ENCODE peak calls at places on chromosomes 11 and 22, in ten cellular contexts. One of them, this sample, is unnamed.

GRCh38 chr11:18322818-18323570 is 627 bp downstream of the GTF2H1 start:
- DNase-seq in H9: no peak
- DNase-seq in GM20000: no peak
- DNase-seq in prostate gland: no peak
- DNase-seq in fibroblast of lung: peak
- DNase-seq in epithelial cell of esophagus: peak
- DNase-seq in neural crest cell: no peak
- DNase-seq in A673: no peak
- DNase-seq in GM12865: peak
- DNase-seq in neural progenitor cell: peak
- DNase-seq in this sample: no peak

GRCh38 chr22:37178350-37179125 is 9.5 kb downstream of the C1QTNF6 start:
- DNase-seq in H9: no peak
- DNase-seq in GM20000: no peak
- DNase-seq in prostate gland: no peak
- DNase-seq in fibroblast of lung: peak
- DNase-seq in epithelial cell of esophagus: peak
- DNase-seq in neural crest cell: no peak
- DNase-seq in A673: no peak
- DNase-seq in GM12865: no peak
- DNase-seq in neural progenitor cell: peak
- DNase-seq in this sample: no peak

GRCh38 chr11:72788250-72788649 is 5.6 kb downstream of the STARD10 start:
- DNase-seq in H9: no peak
- DNase-seq in GM20000: no peak
- DNase-seq in prostate gland: no peak
- DNase-seq in fibroblast of lung: no peak
- DNase-seq in epithelial cell of esophagus: peak
- DNase-seq in neural crest cell: no peak
- DNase-seq in A673: no peak
- DNase-seq in GM12865: no peak
- DNase-seq in neural progenitor cell: peak
- DNase-seq in this sample: no peak

GRCh38 chr11:69837791-69838190 is 18.6 kb upstream of the FGF3 start:
- DNase-seq in H9: no peak
- DNase-seq in GM20000: no peak
- DNase-seq in prostate gland: no peak
- DNase-seq in fibroblast of lung: no peak
- DNase-seq in epithelial cell of esophagus: no peak
- DNase-seq in neural crest cell: no peak
- DNase-seq in A673: no peak
- DNase-seq in GM12865: peak
- DNase-seq in neural progenitor cell: no peak
- DNase-seq in this sample: no peak

GRCh38 chr11:78080084-78080817 is 589 bp upstream of the NDUFC2 start:
- DNase-seq in H9: no peak
- DNase-seq in GM20000: no peak
- DNase-seq in prostate gland: no peak
- DNase-seq in fibroblast of lung: no peak
- DNase-seq in epithelial cell of esophagus: no peak
- DNase-seq in neural crest cell: no peak
- DNase-seq in A673: no peak
- DNase-seq in GM12865: no peak
- DNase-seq in neural progenitor cell: no peak
- DNase-seq in this sample: no peak

GRCh38 chr22:19035474-19036228 is 86.6 kb downstream of the DGCR2 start:
- DNase-seq in H9: peak
- DNase-seq in GM20000: no peak
- DNase-seq in prostate gland: no peak
- DNase-seq in fibroblast of lung: no peak
- DNase-seq in epithelial cell of esophagus: no peak
- DNase-seq in neural crest cell: no peak
- DNase-seq in A673: no peak
- DNase-seq in GM12865: peak
- DNase-seq in neural progenitor cell: peak
- DNase-seq in this sample: no peak

GRCh38 chr11:23897453-23898289 is 599.2 kb upstream of the LUZP2 start:
- DNase-seq in H9: no peak
- DNase-seq in GM20000: no peak
- DNase-seq in prostate gland: no peak
- DNase-seq in fibroblast of lung: peak
- DNase-seq in epithelial cell of esophagus: peak
- DNase-seq in neural crest cell: no peak
- DNase-seq in A673: no peak
- DNase-seq in GM12865: no peak
- DNase-seq in neural progenitor cell: no peak
- DNase-seq in this sample: peak

GRCh38 chr11:97729546-97730272 is 1291.0 kb upstream of the CNTN5 start:
- DNase-seq in H9: no peak
- DNase-seq in GM20000: no peak
- DNase-seq in prostate gland: no peak
- DNase-seq in fibroblast of lung: peak
- DNase-seq in epithelial cell of esophagus: no peak
- DNase-seq in neural crest cell: no peak
- DNase-seq in A673: no peak
- DNase-seq in GM12865: no peak
- DNase-seq in neural progenitor cell: no peak
- DNase-seq in this sample: no peak

GRCh38 chr11:118485273-118485672 is 42.0 kb upstream of the TTC36 start:
- DNase-seq in H9: no peak
- DNase-seq in GM20000: no peak
- DNase-seq in prostate gland: no peak
- DNase-seq in fibroblast of lung: no peak
- DNase-seq in epithelial cell of esophagus: no peak
- DNase-seq in neural crest cell: no peak
- DNase-seq in A673: no peak
- DNase-seq in GM12865: no peak
- DNase-seq in neural progenitor cell: no peak
- DNase-seq in this sample: no peak
- TF ChIP-seq CTCF in H9: no peak
- TF ChIP-seq CTCF in GM20000: no peak
- TF ChIP-seq CTCF in prostate gland: no peak
- TF ChIP-seq CTCF in fibroblast of lung: no peak
- TF ChIP-seq CTCF in epithelial cell of esophagus: no peak
- TF ChIP-seq CTCF in neural crest cell: peak
- TF ChIP-seq CTCF in A673: no peak
- TF ChIP-seq CTCF in GM12865: no peak
- TF ChIP-seq CTCF in neural progenitor cell: no peak
- TF ChIP-seq CTCF in this sample: peak

GRCh38 chr11:134905513-134905912 is 493.5 kb upstream of the B3GAT1 start:
- DNase-seq in H9: no peak
- DNase-seq in GM20000: no peak
- DNase-seq in prostate gland: no peak
- DNase-seq in fibroblast of lung: no peak
- DNase-seq in epithelial cell of esophagus: no peak
- DNase-seq in neural crest cell: no peak
- DNase-seq in A673: no peak
- DNase-seq in GM12865: no peak
- DNase-seq in neural progenitor cell: no peak
- DNase-seq in this sample: no peak

GRCh38 chr11:134908583-134908982 is 496.5 kb upstream of the B3GAT1 start:
- DNase-seq in H9: no peak
- DNase-seq in GM20000: no peak
- DNase-seq in prostate gland: no peak
- DNase-seq in fibroblast of lung: no peak
- DNase-seq in epithelial cell of esophagus: no peak
- DNase-seq in neural crest cell: no peak
- DNase-seq in A673: no peak
- DNase-seq in GM12865: no peak
- DNase-seq in neural progenitor cell: no peak
- DNase-seq in this sample: no peak

GRCh38 chr11:134905966-134906955 is 494.2 kb upstream of the B3GAT1 start:
- DNase-seq in H9: no peak
- DNase-seq in GM20000: no peak
- DNase-seq in prostate gland: no peak
- DNase-seq in fibroblast of lung: no peak
- DNase-seq in epithelial cell of esophagus: no peak
- DNase-seq in neural crest cell: no peak
- DNase-seq in A673: peak
- DNase-seq in GM12865: no peak
- DNase-seq in neural progenitor cell: no peak
- DNase-seq in this sample: no peak

GRCh38 chr11:134904103-134904502 is 492.1 kb upstream of the B3GAT1 start:
- DNase-seq in H9: no peak
- DNase-seq in GM20000: no peak
- DNase-seq in prostate gland: no peak
- DNase-seq in fibroblast of lung: no peak
- DNase-seq in epithelial cell of esophagus: no peak
- DNase-seq in neural crest cell: no peak
- DNase-seq in A673: no peak
- DNase-seq in GM12865: no peak
- DNase-seq in neural progenitor cell: no peak
- DNase-seq in this sample: no peak

DNA sequence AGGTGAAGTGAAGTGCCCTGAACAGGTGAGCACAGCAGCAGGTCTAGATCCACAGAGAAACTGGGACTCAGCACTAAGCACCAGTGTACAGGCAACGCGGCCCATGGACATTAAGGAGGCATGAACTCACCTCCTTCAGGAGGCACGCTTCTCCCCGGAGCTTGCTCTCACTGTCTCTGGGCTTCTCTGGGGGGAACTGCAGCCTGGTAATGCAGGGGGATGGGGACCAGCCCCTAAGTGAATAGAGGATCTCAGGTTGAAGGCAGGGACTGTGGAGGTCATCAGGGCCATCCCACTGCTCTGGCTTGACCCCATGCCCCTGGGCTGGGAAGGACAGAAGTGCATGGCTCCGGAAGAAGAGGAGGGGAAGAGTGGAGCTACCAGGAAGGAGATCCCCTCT is 495.6 kb upstream of the B3GAT1 start:
- DNase-seq in H9: no peak
- DNase-seq in GM20000: no peak
- DNase-seq in prostate gland: no peak
- DNase-seq in fibroblast of lung: no peak
- DNase-seq in epithelial cell of esophagus: no peak
- DNase-seq in neural crest cell: no peak
- DNase-seq in A673: no peak
- DNase-seq in GM12865: no peak
- DNase-seq in neural progenitor cell: no peak
- DNase-seq in this sample: no peak
- TF ChIP-seq CTCF in H9: no peak
- TF ChIP-seq CTCF in GM20000: no peak
- TF ChIP-seq CTCF in prostate gland: no peak
- TF ChIP-seq CTCF in fibroblast of lung: no peak
- TF ChIP-seq CTCF in epithelial cell of esophagus: no peak
- TF ChIP-seq CTCF in neural crest cell: no peak
- TF ChIP-seq CTCF in A673: no peak
- TF ChIP-seq CTCF in GM12865: no peak
- TF ChIP-seq CTCF in neural progenitor cell: no peak
- TF ChIP-seq CTCF in this sample: no peak

GRCh38 chr11:93642416-93642815 is 19.1 kb upstream of the CEP295 start:
- DNase-seq in H9: no peak
- DNase-seq in GM20000: no peak
- DNase-seq in prostate gland: no peak
- DNase-seq in fibroblast of lung: no peak
- DNase-seq in epithelial cell of esophagus: no peak
- DNase-seq in neural crest cell: no peak
- DNase-seq in A673: no peak
- DNase-seq in GM12865: no peak
- DNase-seq in neural progenitor cell: no peak
- DNase-seq in this sample: no peak
- TF ChIP-seq CTCF in H9: no peak
- TF ChIP-seq CTCF in GM20000: no peak
- TF ChIP-seq CTCF in prostate gland: no peak
- TF ChIP-seq CTCF in fibroblast of lung: no peak
- TF ChIP-seq CTCF in epithelial cell of esophagus: no peak
- TF ChIP-seq CTCF in neural crest cell: no peak
- TF ChIP-seq CTCF in A673: no peak
- TF ChIP-seq CTCF in GM12865: no peak
- TF ChIP-seq CTCF in neural progenitor cell: no peak
- TF ChIP-seq CTCF in this sample: no peak

GRCh38 chr11:450809-451451 is 851 bp downstream of the PTDSS2 start:
- DNase-seq in H9: peak
- DNase-seq in GM20000: peak
- DNase-seq in prostate gland: peak
- DNase-seq in fibroblast of lung: peak
- DNase-seq in epithelial cell of esophagus: peak
- DNase-seq in neural crest cell: peak
- DNase-seq in A673: peak
- DNase-seq in GM12865: peak
- DNase-seq in neural progenitor cell: peak
- DNase-seq in this sample: no peak
- TF ChIP-seq CTCF in H9: peak
- TF ChIP-seq CTCF in GM20000: no peak
- TF ChIP-seq CTCF in prostate gland: peak
- TF ChIP-seq CTCF in fibroblast of lung: no peak
- TF ChIP-seq CTCF in epithelial cell of esophagus: peak
- TF ChIP-seq CTCF in neural crest cell: peak
- TF ChIP-seq CTCF in A673: peak
- TF ChIP-seq CTCF in GM12865: peak
- TF ChIP-seq CTCF in neural progenitor cell: peak
- TF ChIP-seq CTCF in this sample: no peak

GRCh38 chr11:68341557-68342458 is 29.4 kb downstream of the LRP5 start:
- DNase-seq in H9: no peak
- DNase-seq in GM20000: no peak
- DNase-seq in prostate gland: no peak
- DNase-seq in fibroblast of lung: no peak
- DNase-seq in epithelial cell of esophagus: no peak
- DNase-seq in neural crest cell: no peak
- DNase-seq in A673: no peak
- DNase-seq in GM12865: no peak
- DNase-seq in neural progenitor cell: no peak
- DNase-seq in this sample: no peak
- TF ChIP-seq CTCF in H9: no peak
- TF ChIP-seq CTCF in GM20000: no peak
- TF ChIP-seq CTCF in prostate gland: no peak
- TF ChIP-seq CTCF in fibroblast of lung: peak
- TF ChIP-seq CTCF in epithelial cell of esophagus: peak
- TF ChIP-seq CTCF in neural crest cell: peak
- TF ChIP-seq CTCF in A673: peak
- TF ChIP-seq CTCF in GM12865: no peak
- TF ChIP-seq CTCF in neural progenitor cell: peak
- TF ChIP-seq CTCF in this sample: no peak

GRCh38 chr11:61955031-61955415 is 4.9 kb downstream of the BEST1 start:
- DNase-seq in H9: peak
- DNase-seq in GM20000: peak
- DNase-seq in prostate gland: no peak
- DNase-seq in fibroblast of lung: peak
- DNase-seq in epithelial cell of esophagus: peak
- DNase-seq in neural crest cell: no peak
- DNase-seq in A673: peak
- DNase-seq in GM12865: no peak
- DNase-seq in neural progenitor cell: peak
- DNase-seq in this sample: peak
- TF ChIP-seq CTCF in H9: peak
- TF ChIP-seq CTCF in GM20000: no peak
- TF ChIP-seq CTCF in prostate gland: no peak
- TF ChIP-seq CTCF in fibroblast of lung: peak
- TF ChIP-seq CTCF in epithelial cell of esophagus: no peak
- TF ChIP-seq CTCF in neural crest cell: no peak
- TF ChIP-seq CTCF in A673: peak
- TF ChIP-seq CTCF in GM12865: no peak
- TF ChIP-seq CTCF in neural progenitor cell: no peak
- TF ChIP-seq CTCF in this sample: peak

DNA sequence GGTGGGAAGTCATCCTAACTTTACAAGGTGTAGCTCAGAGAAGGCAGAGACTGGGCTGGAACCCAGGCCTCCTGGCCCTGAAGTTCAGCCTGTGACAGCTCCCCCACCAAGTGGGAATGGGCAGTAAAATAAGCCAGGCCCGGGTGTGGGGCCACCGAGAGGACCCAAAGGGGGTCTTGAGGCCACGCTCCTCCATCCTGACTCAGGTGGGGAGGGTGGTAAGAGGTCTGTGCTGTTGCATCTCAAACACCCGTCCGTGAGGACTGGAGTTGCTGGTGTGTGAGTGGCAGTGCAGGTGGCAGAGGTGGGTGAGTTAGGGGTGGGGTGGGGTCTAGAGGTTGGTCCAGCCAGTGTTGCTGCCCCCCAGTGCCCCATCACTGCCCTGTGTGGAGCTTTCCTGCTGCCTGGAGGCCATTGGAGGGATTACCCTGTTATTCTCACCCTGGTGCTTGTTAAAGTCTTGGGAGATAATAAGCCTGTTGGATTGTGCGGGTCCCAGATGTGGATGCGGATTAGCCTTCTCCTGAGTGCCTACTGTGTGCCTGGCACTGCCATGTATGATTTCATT is 12.7 kb downstream of the SERPINH1 start:
- DNase-seq in H9: peak
- DNase-seq in GM20000: no peak
- DNase-seq in prostate gland: no peak
- DNase-seq in fibroblast of lung: no peak
- DNase-seq in epithelial cell of esophagus: no peak
- DNase-seq in neural crest cell: no peak
- DNase-seq in A673: no peak
- DNase-seq in GM12865: no peak
- DNase-seq in neural progenitor cell: no peak
- DNase-seq in this sample: no peak
- TF ChIP-seq CTCF in H9: peak
- TF ChIP-seq CTCF in GM20000: no peak
- TF ChIP-seq CTCF in prostate gland: no peak
- TF ChIP-seq CTCF in fibroblast of lung: peak
- TF ChIP-seq CTCF in epithelial cell of esophagus: no peak
- TF ChIP-seq CTCF in neural crest cell: no peak
- TF ChIP-seq CTCF in A673: peak
- TF ChIP-seq CTCF in GM12865: no peak
- TF ChIP-seq CTCF in neural progenitor cell: peak
- TF ChIP-seq CTCF in this sample: peak